ENCODE peak calls at places on chromosomes 7 and 10, in five cellular contexts. P is cardiac fibroblast, U is endodermal cell, X is NT2/D1, R is A549. Z is an unnamed sample.

GRCh38 chr7:75993689-75994387 is 557 bp downstream of the TMEM120A start:
- DNase-seq in U (peak; percentile 92), R (peak; percentile 56), X (no peak), P (peak; percentile 48), Z (no peak)

GRCh38 chr7:43888983-43889945 is 17.1 kb downstream of the URGCP start:
- DNase-seq in U (no peak), P (no peak), X (no peak), R (no peak), Z (no peak)

GRCh38 chr7:107398161-107398560 is 71.7 kb upstream of the GPR22 start:
- DNase-seq in P (no peak), X (no peak), R (no peak), U (no peak), Z (no peak)

GRCh38 chr7:5701085-5701914 is 80.2 kb downstream of the RNF216 start:
- DNase-seq in R (no peak), U (no peak), X (no peak), P (peak; percentile 56), Z (no peak)

GRCh38 chr10:117677239-117677638 is 134.7 kb downstream of the EMX2 start:
- DNase-seq in U (peak; percentile 59), X (no peak), R (no peak), P (no peak), Z (no peak)

GRCh38 chr10:34528320-34528719 is 286.8 kb downstream of the PARD3 start:
- DNase-seq in P (peak; percentile 97), U (peak; percentile 84), X (peak; percentile 85), R (peak; percentile 94), Z (peak; percentile 81)

GRCh38 chr7:38748056-38748610 is 117.0 kb upstream of the AMPH start:
- DNase-seq in X (no peak), R (peak; percentile 38), P (peak; percentile 62), U (no peak), Z (no peak)

GRCh38 chr7:45148653-45148973 is 9.0 kb upstream of the RAMP3 start:
- DNase-seq in U (no peak), P (peak; percentile 5), R (no peak), X (no peak), Z (no peak)

GRCh38 chr7:112592565-112592964 is 111.8 kb downstream of the LSMEM1 start:
- DNase-seq in U (no peak), P (no peak), R (no peak), X (no peak), Z (no peak)

GRCh38 chr10:15821046-15821683 is 39.1 kb downstream of the MINDY3 start:
- DNase-seq in R (no peak), X (no peak), U (no peak), P (no peak), Z (no peak)

GRCh38 chr7:141198191-141198958 is 124.5 kb downstream of the TMEM178B start:
- DNase-seq in X (no peak), U (no peak), P (no peak), R (no peak), Z (no peak)

GRCh38 chr10:63713191-63714144 is 192.3 kb downstream of the REEP3 start:
- DNase-seq in P (peak; percentile 75), U (peak; percentile 96), X (peak; percentile 99), R (peak; percentile 46), Z (no peak)
- H3K4me3 ChIP-seq in P (no peak overlapping the region), U (peak overlapping the region; percentile 53), X (no peak overlapping the region), R (no peak overlapping the region), Z (no peak overlapping the region)

DNA sequence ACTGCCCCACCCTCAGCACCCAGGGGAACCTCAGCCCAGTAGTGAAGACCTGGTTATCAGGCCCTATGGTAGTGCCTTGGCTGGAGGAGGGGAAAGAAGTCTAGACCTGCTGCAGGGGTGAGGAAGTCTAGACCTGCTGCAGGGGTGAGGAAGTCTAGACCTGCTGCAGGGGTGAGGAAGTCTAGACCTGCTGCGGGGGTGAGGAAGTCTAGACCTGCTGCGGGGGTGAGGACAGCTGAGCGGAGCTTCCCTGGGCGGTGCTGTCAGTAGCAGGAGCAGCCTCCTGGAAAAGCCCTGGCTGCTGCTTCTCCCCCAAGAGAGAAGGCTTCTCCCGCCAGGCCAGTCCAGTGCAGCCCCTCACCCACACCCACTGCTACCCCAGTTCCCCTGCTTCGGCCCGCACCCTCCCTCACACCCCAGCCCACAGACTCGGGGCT is 6.3 kb downstream of the NOS3 start:
- DNase-seq in U (no peak), R (no peak), P (no peak), X (no peak), Z (no peak)
- H3K4me3 ChIP-seq in U (no peak overlapping the region), R (no peak overlapping the region), P (no peak overlapping the region), X (no peak overlapping the region), Z (no peak overlapping the region)

DNA sequence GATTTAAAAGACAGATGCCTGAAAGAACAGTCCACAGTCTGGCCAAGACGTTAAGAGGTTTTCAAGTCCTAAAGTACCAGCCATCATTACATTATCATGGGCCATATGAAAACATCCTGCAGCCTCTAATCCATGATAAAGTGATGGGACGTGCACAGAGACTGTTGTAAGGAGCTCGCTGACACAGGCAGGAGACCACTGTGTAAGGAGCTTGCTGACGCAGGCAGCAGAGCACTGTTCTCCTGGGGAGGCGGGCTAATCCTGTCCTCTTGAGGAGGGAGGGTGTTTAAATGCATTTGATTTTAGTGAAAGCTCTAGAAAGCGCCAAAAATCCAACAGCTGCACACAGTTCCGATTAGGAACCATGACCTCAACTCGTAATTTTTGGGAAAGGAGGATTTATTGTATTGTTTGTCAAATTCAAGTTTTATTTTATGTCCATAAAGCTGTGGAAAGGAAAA is 16.9 kb downstream of the SVIL start:
- DNase-seq in X (no peak), U (peak; percentile 53), P (no peak), R (no peak), Z (no peak)
- H3K4me3 ChIP-seq in X (no peak overlapping the region), U (no peak overlapping the region), P (no peak overlapping the region), R (no peak overlapping the region), Z (no peak overlapping the region)

GRCh38 chr7:134780166-134780853 is 876 bp downstream of the CALD1 start:
- DNase-seq in X (no peak), P (peak; percentile 60), U (no peak), R (no peak), Z (no peak)
- H3K4me3 ChIP-seq in X (peak overlapping the region; percentile 45), P (peak overlapping the region; percentile 53), U (peak overlapping the region; percentile 93), R (peak overlapping the region; percentile 48), Z (peak overlapping the region; percentile 70)

GRCh38 chr7:87473192-87473591 is 2.3 kb downstream of the ABCB4 start:
- DNase-seq in P (no peak), X (no peak), U (no peak), R (no peak), Z (no peak)

GRCh38 chr7:87474046-87474445 is 1.4 kb downstream of the ABCB4 start:
- DNase-seq in U (no peak), X (no peak), P (no peak), R (no peak), Z (peak; percentile 23)

GRCh38 chr7:87475359-87476178 is at the start of gene ABCB4:
- DNase-seq in U (peak; percentile 60), X (no peak), P (no peak), R (no peak), Z (no peak)

GRCh38 chr7:87474533-87475358 is 734 bp downstream of the ABCB4 start:
- DNase-seq in U (no peak), X (no peak), P (peak; percentile 26), R (no peak), Z (peak; percentile 46)

GRCh38 chr7:87476179-87476557 is 688 bp upstream of the ABCB4 start:
- DNase-seq in R (no peak), P (no peak), U (no peak), X (no peak), Z (no peak)
- H3K4me3 ChIP-seq in R (no peak overlapping the region), P (no peak overlapping the region), U (no peak overlapping the region), X (peak overlapping the region; percentile 37), Z (no peak overlapping the region)

GRCh38 chr10:86969421-86970041 is 1.2 kb downstream of the ADIRF start:
- DNase-seq in R (no peak), X (no peak), P (peak; percentile 68), U (peak; percentile 46), Z (no peak)

GRCh38 chr10:86970887-86971145 is 2.5 kb downstream of the ADIRF start:
- DNase-seq in X (no peak), U (peak; percentile 85), R (no peak), P (no peak), Z (no peak)

GRCh38 chr10:86972613-86973380 is 4.5 kb downstream of the ADIRF start:
- DNase-seq in U (peak; percentile 45), R (no peak), X (no peak), P (no peak), Z (no peak)

GRCh38 chr10:86970152-86970886 is 2.0 kb downstream of the ADIRF start:
- DNase-seq in P (peak; percentile 54), U (peak; percentile 83), R (no peak), X (no peak), Z (no peak)

GRCh38 chr10:86971146-86971991 is 3.1 kb downstream of the ADIRF start:
- DNase-seq in X (no peak), P (peak; percentile 84), R (peak; percentile 85), U (peak; percentile 84), Z (peak; percentile 82)
- H3K4me3 ChIP-seq in X (peak overlapping the region; percentile 64), P (peak overlapping the region; percentile 57), R (peak overlapping the region; percentile 59), U (peak overlapping the region; percentile 69), Z (peak overlapping the region; percentile 70)

DNA sequence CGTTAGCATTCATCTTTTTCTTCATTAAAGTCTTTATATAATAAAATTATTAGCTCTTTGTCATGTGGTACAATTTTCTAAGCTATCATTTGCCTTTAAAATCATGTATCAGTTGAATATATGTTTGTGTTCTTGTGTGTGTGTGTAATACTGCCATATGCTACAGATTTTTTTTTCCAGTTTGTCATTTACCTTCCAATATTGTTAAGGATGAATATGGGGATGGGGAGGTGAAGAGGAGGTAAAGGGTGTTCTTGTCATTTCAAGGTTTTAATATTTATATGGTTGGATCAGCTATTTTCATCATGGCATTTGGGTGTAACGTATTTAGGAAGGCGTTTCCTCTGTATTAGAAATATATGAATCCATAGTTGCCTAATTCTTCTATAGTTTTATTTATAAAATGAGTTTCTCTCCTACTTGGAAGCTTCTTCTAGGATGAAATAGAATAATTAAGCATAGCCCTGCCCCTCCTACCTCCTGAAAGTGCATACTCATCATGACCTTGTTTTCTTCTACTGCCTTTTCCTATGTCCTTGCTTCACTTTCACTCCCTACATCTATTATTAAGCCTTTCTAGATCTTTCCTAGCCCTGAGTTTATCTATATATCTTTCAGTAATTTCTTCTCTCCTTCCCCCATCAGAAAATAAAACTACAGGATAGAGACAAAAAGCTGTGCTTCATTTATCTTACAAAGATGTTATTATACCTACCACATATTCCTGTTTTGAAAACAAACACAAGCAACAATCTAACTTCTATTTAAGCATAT is 25.1 kb downstream of the RAB18 start:
- DNase-seq in P (peak; percentile 46), R (peak; percentile 59), X (no peak), U (no peak), Z (no peak)
- H3K4me3 ChIP-seq in P (no peak overlapping the region), R (no peak overlapping the region), X (no peak overlapping the region), U (no peak overlapping the region), Z (no peak overlapping the region)

GRCh38 chr10:110006358-110007170 is 1.2 kb upstream of the ADD3 start:
- DNase-seq in R (peak; percentile 45), X (no peak), U (no peak), P (peak; percentile 93), Z (no peak)
- H3K4me3 ChIP-seq in R (peak overlapping the region; percentile 85), X (peak overlapping the region; percentile 51), U (peak overlapping the region; percentile 73), P (peak overlapping the region; percentile 81), Z (peak overlapping the region; percentile 74)

GRCh38 chr7:159145544-159145891 is 851 bp upstream of the VIPR2 start:
- DNase-seq in X (no peak), U (no peak), R (no peak), P (no peak), Z (no peak)
- H3K4me3 ChIP-seq in X (peak overlapping the region; percentile 21), U (no peak overlapping the region), R (no peak overlapping the region), P (no peak overlapping the region), Z (no peak overlapping the region)